ENCODE peak calls at places on chromosomes 2 and 18, in six cellular contexts. T, N, X, I, U and W are unnamed samples.

GRCh38 chr2:200695178-200695930 is 109.5 kb downstream of the AOX1 start:
- DNase-seq in X (no peak), T (no peak), U (no peak), I (no peak), N (no peak), W (no peak)

GRCh38 chr18:69400253-69400975 is at the start of gene DOK6:
- DNase-seq in T (no peak), U (peak; percentile 32), I (peak; percentile 81), N (no peak), X (no peak), W (no peak)

GRCh38 chr18:75691483-75691882 is 264.0 kb upstream of the SMIM21 start:
- DNase-seq in U (no peak), N (no peak), I (no peak), X (no peak), T (no peak), W (no peak)

GRCh38 chr2:164705412-164706167 is 84.3 kb upstream of the GRB14 start:
- DNase-seq in T (no peak), I (no peak), N (no peak), X (no peak), U (no peak), W (no peak)

GRCh38 chr2:235330775-235331438 is 162.9 kb upstream of the AGAP1 start:
- DNase-seq in U (no peak), T (peak; percentile 74), N (no peak), I (peak; percentile 96), X (no peak), W (peak; percentile 0)

GRCh38 chr2:121018136-121019057 is 266.6 kb downstream of the TFCP2L1 start:
- DNase-seq in T (no peak), X (no peak), I (peak; percentile 49), U (no peak), N (no peak), W (no peak)

GRCh38 chr18:55419939-55420664 is 167.9 kb downstream of the TCF4 start:
- DNase-seq in U (no peak), T (no peak), X (no peak), N (no peak), I (peak; percentile 52), W (no peak)

GRCh38 chr18:3114026-3114425 is 101.1 kb upstream of the LPIN2 start:
- DNase-seq in N (peak; percentile 17), I (no peak), T (peak; percentile 44), U (no peak), X (no peak), W (no peak)

GRCh38 chr18:76667603-76668002 is 154.8 kb upstream of the ZNF236 start:
- DNase-seq in U (no peak), I (no peak), T (no peak), X (no peak), N (no peak), W (no peak)

GRCh38 chr2:215870088-215870490 is 143.3 kb downstream of the MREG start:
- DNase-seq in X (no peak), T (peak; percentile 37), I (peak; percentile 63), N (no peak), U (no peak), W (peak; percentile 48)

GRCh38 chr2:164567335-164567989 is 53.8 kb downstream of the GRB14 start:
- DNase-seq in N (no peak), I (no peak), T (no peak), U (no peak), X (no peak), W (no peak)

GRCh38 chr2:54428401-54428800 is 27.7 kb upstream of the SPTBN1 start:
- DNase-seq in U (no peak), I (peak; percentile 25), N (no peak), T (no peak), X (no peak), W (no peak)

GRCh38 chr2:133780099-133780996 is 212.1 kb upstream of the NCKAP5 start:
- DNase-seq in T (peak; percentile 46), X (peak; percentile 58), N (peak; percentile 48), I (peak; percentile 65), U (peak; percentile 24), W (peak; percentile 74)

GRCh38 chr2:138504546-138505239 is 3.1 kb downstream of the SPOPL start:
- DNase-seq in U (no peak), I (no peak), X (peak; percentile 63), N (no peak), T (no peak), W (no peak)

GRCh38 chr2:147867050-147867449 is 22.2 kb downstream of the ACVR2A start:
- DNase-seq in T (no peak), I (no peak), X (peak; percentile 7), N (no peak), U (no peak), W (no peak)

GRCh38 chr2:230184727-230185578 is 34.8 kb downstream of the SP110 start:
- DNase-seq in X (no peak), T (no peak), I (peak; percentile 55), U (no peak), N (no peak), W (no peak)

GRCh38 chr2:72214429-72215143 is 66.9 kb upstream of the CYP26B1 start:
- DNase-seq in T (no peak), N (no peak), X (no peak), I (peak; percentile 86), U (no peak), W (peak; percentile 60)

GRCh38 chr2:217017788-217018187 is 157.9 kb upstream of the TNP1 start:
- DNase-seq in T (no peak), I (no peak), U (no peak), N (no peak), X (no peak), W (no peak)

GRCh38 chr2:105919191-105919811 is 174.6 kb downstream of the NCK2 start:
- DNase-seq in N (peak; percentile 12), U (no peak), X (no peak), I (no peak), T (peak; percentile 37), W (no peak)

GRCh38 chr2:134206573-134206972 is 47.3 kb upstream of the MGAT5 start:
- DNase-seq in X (no peak), N (no peak), I (peak; percentile 65), U (no peak), T (no peak), W (peak; percentile 82)

GRCh38 chr2:71846072-71846471 is 301.6 kb downstream of the CYP26B1 start:
- DNase-seq in N (no peak), X (no peak), U (no peak), T (no peak), I (no peak), W (no peak)

GRCh38 chr2:70094978-70095832 is 7.9 kb downstream of the PCBP1 start:
- DNase-seq in I (peak; percentile 15), U (no peak), X (peak; percentile 86), T (no peak), N (peak; percentile 58), W (no peak)

GRCh38 chr2:31523871-31524492 is 56.8 kb downstream of the SRD5A2 start:
- DNase-seq in X (peak; percentile 57), U (no peak), T (peak; percentile 40), N (peak; percentile 49), I (peak; percentile 15), W (peak; percentile 58)

GRCh38 chr2:218046234-218046633 is 22.8 kb upstream of the RUFY4 start:
- DNase-seq in X (peak; percentile 77), N (no peak), T (no peak), U (no peak), I (no peak), W (no peak)

GRCh38 chr2:172888704-172889103 is 153.1 kb downstream of the RAPGEF4 start:
- DNase-seq in N (no peak), X (no peak), I (no peak), T (no peak), U (no peak), W (no peak)

GRCh38 chr2:172889767-172890430 is 154.3 kb downstream of the RAPGEF4 start:
- DNase-seq in N (no peak), X (no peak), T (no peak), I (no peak), U (no peak), W (no peak)

GRCh38 chr2:172885996-172886395 is 150.4 kb downstream of the RAPGEF4 start:
- DNase-seq in N (no peak), T (no peak), U (no peak), X (no peak), I (no peak), W (no peak)

GRCh38 chr2:172889287-172889686 is 153.6 kb downstream of the RAPGEF4 start:
- DNase-seq in N (no peak), T (no peak), I (no peak), X (no peak), U (no peak), W (no peak)

DNA sequence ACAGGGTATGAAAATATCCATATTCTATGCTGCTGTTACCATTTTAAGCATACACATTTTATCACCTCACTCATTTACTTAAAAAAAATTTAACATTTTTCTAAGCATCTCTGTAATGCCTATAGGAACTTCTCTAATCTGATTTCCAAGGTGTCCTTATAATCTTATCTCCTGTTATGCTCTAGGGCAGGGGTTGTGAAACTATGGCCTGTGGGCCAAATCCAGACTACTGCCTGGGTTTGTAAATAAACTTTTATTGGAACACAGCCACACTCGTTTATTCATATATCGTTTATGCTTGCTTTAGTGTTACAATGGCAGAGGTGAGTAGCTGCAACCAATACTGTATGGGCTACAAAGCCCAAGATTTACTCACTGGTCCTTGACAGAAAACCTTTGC is 151.6 kb downstream of the RAPGEF4 start:
- DNase-seq in X (no peak), U (no peak), N (no peak), I (no peak), T (no peak), W (no peak)
- TF ChIP-seq CTCF in X (no peak), U (no peak), N (no peak), I (no peak), T (no peak), W (no peak)

GRCh38 chr2:23505218-23505983 is 120.4 kb downstream of the KLHL29 start:
- DNase-seq in N (no peak), X (no peak), U (no peak), I (no peak), T (no peak), W (no peak)
- TF ChIP-seq CTCF in N (no peak), X (no peak), U (no peak), I (no peak), T (no peak), W (peak; percentile 34)

DNA sequence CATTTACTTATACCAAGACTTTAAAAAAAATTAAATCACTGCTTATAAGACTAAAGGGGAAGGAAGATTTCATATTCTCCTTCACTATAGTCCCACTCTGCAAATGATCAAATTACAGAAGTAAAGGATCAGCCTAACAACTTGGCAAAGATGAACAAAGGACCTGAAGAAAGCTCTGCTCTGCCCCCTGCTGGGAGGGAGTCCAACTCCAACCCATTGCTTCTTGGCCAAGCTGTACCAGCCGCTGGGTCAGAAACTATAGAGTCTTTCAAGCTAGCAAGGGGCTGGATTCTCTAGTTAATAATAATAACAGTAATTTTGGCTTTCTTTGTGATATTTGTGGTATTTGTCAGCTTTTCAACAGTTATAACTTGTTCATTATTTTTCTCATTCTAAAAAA is 927.0 kb upstream of the CRIM1 start:
- DNase-seq in T (peak; percentile 1), U (peak; percentile 25), X (peak; percentile 47), N (peak; percentile 10), I (no peak), W (no peak)
- TF ChIP-seq CTCF in T (peak; percentile 27), U (peak; percentile 57), X (peak; percentile 64), N (peak; percentile 28), I (peak; percentile 39), W (peak; percentile 57)

GRCh38 chr18:56508637-56509036 is 129.8 kb downstream of the TXNL1 start:
- DNase-seq in U (no peak), N (no peak), T (no peak), X (no peak), I (no peak), W (no peak)
- TF ChIP-seq CTCF in U (no peak), N (no peak), T (no peak), X (no peak), I (no peak), W (no peak)